ENCODE peak calls at places on chromosome 19, in seven cellular contexts. Z is RWPE2; G is body of pancreas; L is neural progenitor cell; T is CD4-positive, alpha-beta T cell; V is GM12865; S is AG09319. K is an unnamed sample.

GRCh38 chr19:6639439-6639838 is 30.5 kb downstream of the TNFSF14 start:
- DNase-seq in Z (no peak), G (no peak), L (no peak), T (no peak), V (peak; percentile 68), S (no peak), K (peak; percentile 27)

GRCh38 chr19:54551950-54552912 is 21.4 kb upstream of the LILRA2 start:
- DNase-seq in Z (no peak), G (no peak), L (no peak), T (no peak), V (peak; percentile 72), S (no peak), K (no peak)

GRCh38 chr19:55015126-55015525 is 22.9 kb downstream of the GP6 start:
- DNase-seq in Z (no peak), G (no peak), L (peak; percentile 8), T (no peak), V (no peak), S (no peak), K (no peak)

GRCh38 chr19:5245631-5246553 is 94.7 kb downstream of the PTPRS start:
- DNase-seq in Z (no peak), G (no peak), L (no peak), T (no peak), V (no peak), S (no peak), K (no peak)

GRCh38 chr19:4518345-4519171 is at the start of gene PLIN4:
- DNase-seq in Z (no peak), G (peak; percentile 76), L (no peak), T (no peak), V (no peak), S (peak; percentile 8), K (peak; percentile 94)

GRCh38 chr19:7925171-7925837 is 631 bp downstream of the CTXN1 start:
- DNase-seq in Z (peak; percentile 70), G (peak; percentile 72), L (peak; percentile 96), T (peak; percentile 62), V (peak; percentile 84), S (no peak), K (peak; percentile 67)

GRCh38 chr19:55383789-55384575 is at the start of gene TMEM238:
- DNase-seq in Z (no peak), G (peak; percentile 78), L (peak; percentile 88), T (peak; percentile 31), V (peak; percentile 89), S (no peak), K (peak; percentile 65)

GRCh38 chr19:11324748-11325389 is 14.6 kb downstream of the RAB3D start:
- DNase-seq in Z (no peak), G (no peak), L (no peak), T (no peak), V (no peak), S (no peak), K (no peak)

GRCh38 chr19:32416749-32417469 is 11.3 kb downstream of the DPY19L3 start:
- DNase-seq in Z (no peak), G (no peak), L (no peak), T (no peak), V (no peak), S (peak; percentile 3), K (peak; percentile 18)

GRCh38 chr19:43751466-43752220 is 3.1 kb downstream of the SMG9 start:
- DNase-seq in Z (no peak), G (no peak), L (no peak), T (no peak), V (peak; percentile 66), S (no peak), K (peak; percentile 13)

GRCh38 chr19:43754312-43754561 is 525 bp downstream of the SMG9 start:
- DNase-seq in Z (no peak), G (no peak), L (no peak), T (no peak), V (no peak), S (no peak), K (no peak)

GRCh38 chr19:43752287-43752875 is 2.4 kb downstream of the SMG9 start:
- DNase-seq in Z (no peak), G (no peak), L (no peak), T (no peak), V (peak; percentile 57), S (no peak), K (no peak)

GRCh38 chr19:43754562-43755255 is at the start of gene SMG9:
- DNase-seq in Z (peak; percentile 96), G (peak; percentile 98), L (peak; percentile 100), T (peak; percentile 98), V (peak; percentile 98), S (peak; percentile 94), K (peak; percentile 99)

GRCh38 chr19:43755256-43755801 is 567 bp upstream of the SMG9 start:
- DNase-seq in Z (no peak), G (peak; percentile 85), L (peak; percentile 77), T (peak; percentile 63), V (peak; percentile 93), S (no peak), K (peak; percentile 78)
- TF ChIP-seq CTCF in Z (no peak), G (peak; percentile 1), L (no peak), T (no peak), V (no peak), S (no peak), K (no peak)

GRCh38 chr19:18832331-18833140 is 777 bp downstream of the UPF1 start:
- DNase-seq in Z (no peak), G (peak; percentile 60), L (peak; percentile 65), T (no peak), V (peak; percentile 62), S (no peak), K (peak; percentile 30)
- TF ChIP-seq CTCF in Z (peak; percentile 24), G (no peak), L (peak; percentile 35), T (no peak), V (peak; percentile 31), S (peak; percentile 31), K (peak; percentile 23)

GRCh38 chr19:2724148-2724557 is 3.0 kb upstream of the DIRAS1 start:
- DNase-seq in Z (no peak), G (no peak), L (no peak), T (no peak), V (no peak), S (no peak), K (no peak)
- TF ChIP-seq CTCF in Z (no peak), G (no peak), L (peak; percentile 22), T (no peak), V (peak; percentile 8), S (no peak), K (no peak)

GRCh38 chr19:17424743-17425365 is 5.0 kb downstream of the MVB12A start:
- DNase-seq in Z (no peak), G (no peak), L (peak; percentile 95), T (peak; percentile 19), V (peak; percentile 33), S (no peak), K (peak; percentile 36)
- TF ChIP-seq CTCF in Z (peak; percentile 32), G (peak; percentile 13), L (peak; percentile 73), T (no peak), V (peak; percentile 17), S (peak; percentile 47), K (peak; percentile 59)

GRCh38 chr19:35155441-35155840 is 906 bp downstream of the FXYD5 start:
- DNase-seq in Z (no peak), G (no peak), L (no peak), T (no peak), V (peak; percentile 35), S (no peak), K (no peak)
- TF ChIP-seq CTCF in Z (no peak), G (no peak), L (no peak), T (no peak), V (no peak), S (no peak), K (no peak)

GRCh38 chr19:35272122-35272715 is 3.5 kb downstream of the USF2 start:
- DNase-seq in Z (no peak), G (no peak), L (no peak), T (no peak), V (no peak), S (no peak), K (no peak)

GRCh38 chr19:35270381-35270811 is 1.6 kb downstream of the USF2 start:
- DNase-seq in Z (no peak), G (no peak), L (no peak), T (no peak), V (no peak), S (no peak), K (no peak)

GRCh38 chr19:35272954-35273649 is 4.3 kb downstream of the USF2 start:
- DNase-seq in Z (no peak), G (no peak), L (no peak), T (no peak), V (no peak), S (no peak), K (no peak)

GRCh38 chr19:35269425-35270117 is 809 bp downstream of the USF2 start:
- DNase-seq in Z (no peak), G (peak; percentile 92), L (peak; percentile 94), T (peak; percentile 71), V (peak; percentile 95), S (peak; percentile 24), K (peak; percentile 80)

DNA sequence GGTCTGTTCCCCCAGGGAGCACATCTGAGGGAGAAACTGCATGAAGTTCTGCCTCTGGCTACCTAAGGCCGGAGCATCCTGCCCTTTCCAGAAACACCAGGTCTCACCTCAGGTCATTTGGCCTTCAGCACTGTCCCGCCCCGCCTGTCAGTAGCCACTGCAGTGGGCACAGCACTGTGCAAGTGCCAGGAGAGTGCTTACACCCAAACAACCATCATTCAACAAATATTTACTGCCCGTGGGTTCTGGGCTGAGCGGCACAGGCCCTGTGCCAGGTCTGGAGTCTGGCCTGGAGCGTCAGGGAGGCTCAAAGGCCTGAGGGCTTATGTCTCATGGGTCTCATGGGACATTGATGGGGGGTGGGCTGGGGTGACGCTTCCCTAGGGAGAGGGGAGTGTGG is 2.8 kb downstream of the USF2 start:
- DNase-seq in Z (no peak), G (no peak), L (no peak), T (no peak), V (no peak), S (no peak), K (no peak)
- TF ChIP-seq CTCF in Z (no peak), G (no peak), L (no peak), T (no peak), V (no peak), S (no peak), K (no peak)

GRCh38 chr19:49391581-49392399 is 3.7 kb downstream of the KASH5 start:
- DNase-seq in Z (no peak), G (peak; percentile 84), L (peak; percentile 92), T (peak; percentile 76), V (peak; percentile 87), S (peak; percentile 37), K (peak; percentile 79)
- TF ChIP-seq CTCF in Z (peak; percentile 96), G (peak; percentile 95), L (peak; percentile 97), T (peak; percentile 95), V (peak; percentile 89), S (peak; percentile 82), K (peak; percentile 84)

GRCh38 chr19:29467824-29468401 is 57.9 kb upstream of the VSTM2B start:
- DNase-seq in Z (no peak), G (peak; percentile 9), L (peak; percentile 56), T (no peak), V (peak; percentile 59), S (no peak), K (peak; percentile 35)
- TF ChIP-seq CTCF in Z (peak; percentile 48), G (no peak), L (peak; percentile 61), T (no peak), V (peak; percentile 59), S (peak; percentile 37), K (peak; percentile 32)

DNA sequence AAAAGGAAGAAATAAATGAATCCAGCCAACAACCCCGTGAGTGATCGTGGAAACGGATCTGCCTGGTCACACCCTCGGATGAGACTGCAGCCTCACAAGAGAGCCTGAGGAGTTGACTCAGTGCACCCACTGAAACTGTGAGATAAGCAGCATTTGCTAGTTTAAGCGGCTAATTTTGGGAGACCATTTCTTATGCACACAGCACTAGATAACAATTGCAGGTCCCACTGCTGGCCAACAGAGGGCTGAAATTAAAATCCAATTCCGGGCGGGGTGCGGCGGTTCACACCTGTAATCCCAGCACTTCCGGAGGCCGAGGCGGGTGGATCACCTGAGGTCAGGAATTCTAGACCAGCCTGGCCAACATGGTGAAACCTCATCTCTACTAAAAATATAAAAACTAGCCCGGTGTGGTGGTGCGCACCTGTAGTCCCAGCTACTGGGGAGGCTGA is 3.6 kb downstream of the UQCR11 start:
- DNase-seq in Z (no peak), G (no peak), L (no peak), T (no peak), V (no peak), S (no peak), K (no peak)
- TF ChIP-seq CTCF in Z (no peak), G (no peak), L (peak; percentile 14), T (no peak), V (peak; percentile 2), S (no peak), K (peak; percentile 21)

K was measured in cardiac fibroblast.